ENCODE peak calls at places on chromosomes 2 and 18, in seven cellular contexts. Z is ovary, G is NB4, V is psoas muscle, J is tibial artery, M is AG10803, E is prostate gland. H is an unnamed sample.

GRCh38 chr2:46666044-46666662 is 186.8 kb downstream of the TMEM247 start:
- DNase-seq in M (peak), E (no peak), Z (peak), G (no peak), J (no peak), V (peak), H (no peak)

GRCh38 chr2:219614076-219614860 is 13.2 kb upstream of the SLC4A3 start:
- DNase-seq in J (no peak), V (no peak), M (no peak), G (no peak), Z (no peak), E (no peak), H (no peak)

GRCh38 chr2:43751476-43751875 is 22.4 kb upstream of the DYNC2LI1 start:
- DNase-seq in Z (no peak), V (no peak), M (no peak), G (no peak), J (no peak), E (no peak), H (no peak)

GRCh38 chr18:77271720-77272481 is 22.3 kb downstream of the GALR1 start:
- DNase-seq in M (peak), G (no peak), V (no peak), Z (no peak), E (no peak), J (no peak), H (no peak)

GRCh38 chr18:3660719-3661118 is 210.7 kb downstream of the TGIF1 start:
- DNase-seq in G (peak), J (no peak), M (no peak), V (no peak), Z (no peak), E (no peak), H (no peak)

GRCh38 chr18:36187826-36188721 is 777 bp downstream of the MOCOS start:
- DNase-seq in J (no peak), E (no peak), V (peak), Z (peak), G (no peak), M (peak), H (peak)

GRCh38 chr2:58562281-58562680 is 321.2 kb upstream of the FANCL start:
- DNase-seq in V (no peak), Z (no peak), G (no peak), E (no peak), M (peak), J (no peak), H (no peak)

GRCh38 chr2:95034221-95034620 is 8.7 kb downstream of the MAL start:
- DNase-seq in Z (no peak), E (no peak), V (no peak), M (no peak), J (no peak), G (no peak), H (no peak)

GRCh38 chr18:136433-136832 is 21.9 kb upstream of the USP14 start:
- DNase-seq in Z (no peak), E (no peak), V (no peak), J (no peak), G (no peak), M (no peak), H (no peak)

GRCh38 chr2:231752056-231752455 is 29.0 kb downstream of the PDE6D start:
- DNase-seq in M (no peak), G (no peak), J (no peak), V (no peak), E (no peak), Z (no peak), H (no peak)

GRCh38 chr2:182894174-182894573 is 27.7 kb upstream of the FRZB start:
- DNase-seq in V (no peak), M (peak), G (no peak), J (peak), Z (no peak), E (no peak), H (no peak)

GRCh38 chr2:186554850-186555785 is 34.7 kb upstream of the ITGAV start:
- DNase-seq in E (no peak), V (no peak), M (no peak), Z (no peak), J (no peak), G (peak), H (no peak)

GRCh38 chr2:201656102-201656501 is 12.8 kb upstream of the TMEM237 start:
- DNase-seq in G (no peak), E (no peak), J (no peak), M (no peak), V (no peak), Z (no peak), H (no peak)

GRCh38 chr18:51196811-51197660 is 445 bp downstream of the MEX3C start:
- DNase-seq in J (peak), Z (peak), V (no peak), M (peak), E (peak), G (peak), H (no peak)

GRCh38 chr18:3400567-3401296 is 49.2 kb upstream of the TGIF1 start:
- DNase-seq in M (no peak), E (no peak), G (peak), Z (no peak), V (no peak), J (no peak), H (no peak)

GRCh38 chr2:226190479-226191252 is 609.0 kb downstream of the IRS1 start:
- DNase-seq in V (no peak), M (no peak), Z (no peak), G (no peak), J (no peak), E (no peak), H (no peak)

GRCh38 chr2:45009928-45010705 is 865 bp upstream of the SIX2 start:
- DNase-seq in J (peak), V (peak), M (peak), E (peak), G (no peak), Z (no peak), H (no peak)

GRCh38 chr18:5543854-5544389 is at the start of gene EPB41L3:
- DNase-seq in M (peak), Z (peak), V (peak), J (peak), E (no peak), G (no peak), H (no peak)

GRCh38 chr2:1658394-1659151 is 85.7 kb downstream of the PXDN start:
- DNase-seq in Z (no peak), J (peak), E (no peak), M (no peak), V (no peak), G (no peak), H (no peak)

GRCh38 chr2:113784823-113785744 is 28.6 kb upstream of the SLC35F5 start:
- DNase-seq in J (no peak), Z (no peak), E (no peak), V (no peak), G (no peak), M (peak), H (no peak)

GRCh38 chr18:54127759-54128378 is 96.6 kb downstream of the MBD2 start:
- DNase-seq in Z (no peak), E (no peak), J (no peak), M (peak), V (no peak), G (peak), H (no peak)

GRCh38 chr18:9404565-9405060 is 70.0 kb downstream of the TWSG1 start:
- DNase-seq in G (no peak), Z (no peak), J (peak), M (no peak), E (no peak), V (no peak), H (no peak)

GRCh38 chr2:165621086-165621560 is 151.6 kb downstream of the CSRNP3 start:
- DNase-seq in Z (no peak), V (no peak), G (no peak), E (peak), M (peak), J (peak), H (no peak)

GRCh38 chr2:16257001-16257724 is 316.8 kb downstream of the MYCN start:
- DNase-seq in E (no peak), Z (no peak), G (no peak), V (no peak), M (no peak), J (no peak), H (no peak)

GRCh38 chr2:152396763-152397162 is 61.8 kb downstream of the FMNL2 start:
- DNase-seq in G (no peak), V (no peak), M (peak), E (no peak), J (no peak), Z (no peak), H (no peak)

GRCh38 chr2:37324786-37325624 is at the start of gene PRKD3:
- DNase-seq in G (peak), M (peak), J (peak), E (peak), Z (no peak), V (peak), H (no peak)

GRCh38 chr18:76412010-76412817 is 82.8 kb downstream of the ZNF516 start:
- DNase-seq in M (peak), E (no peak), Z (no peak), J (no peak), V (no peak), G (no peak), H (no peak)

GRCh38 chr2:130152816-130153595 is 8.1 kb upstream of the CCDC74B start:
- DNase-seq in J (no peak), E (no peak), G (no peak), V (no peak), M (no peak), Z (no peak), H (no peak)

GRCh38 chr2:64952896-64953482 is 36.2 kb upstream of the SLC1A4 start:
- DNase-seq in G (no peak), V (no peak), Z (no peak), J (no peak), M (peak), E (no peak), H (no peak)

GRCh38 chr2:20917724-20918572 is 95.0 kb upstream of the LDAH start:
- DNase-seq in M (peak), V (no peak), G (no peak), J (no peak), E (no peak), Z (no peak), H (no peak)

GRCh38 chr2:143852748-143853147 is 667.2 kb downstream of the ZEB2 start:
- DNase-seq in J (no peak), G (peak), M (no peak), Z (no peak), V (no peak), E (no peak), H (no peak)

GRCh38 chr18:58670561-58671121 is 624 bp upstream of the MALT1 start:
- DNase-seq in J (no peak), E (no peak), G (no peak), M (peak), V (no peak), Z (no peak), H (no peak)

GRCh38 chr2:176931588-176932563 is 280.7 kb upstream of the HNRNPA3 start:
- DNase-seq in J (no peak), G (peak), M (peak), Z (no peak), E (no peak), V (no peak), H (peak)

GRCh38 chr2:232568161-232568560 is 17.7 kb downstream of the EIF4E2 start:
- DNase-seq in E (no peak), M (peak), V (no peak), Z (no peak), J (no peak), G (peak), H (peak)

GRCh38 chr2:157488877-157489276 is 45.0 kb upstream of the CYTIP start:
- DNase-seq in J (no peak), E (no peak), G (no peak), M (no peak), Z (no peak), V (no peak), H (no peak)

GRCh38 chr18:76388891-76389423 is 106.1 kb downstream of the ZNF516 start:
- DNase-seq in V (no peak), J (no peak), G (no peak), E (no peak), Z (no peak), M (no peak), H (no peak)

GRCh38 chr2:9441556-9441955 is 18.1 kb downstream of the CPSF3 start:
- DNase-seq in V (no peak), Z (no peak), G (no peak), E (no peak), J (no peak), M (peak), H (no peak)

GRCh38 chr18:56052202-56052601 is 464.2 kb upstream of the TCF4 start:
- DNase-seq in Z (no peak), E (no peak), G (no peak), V (no peak), M (no peak), J (no peak), H (no peak)

GRCh38 chr18:59140287-59140885 is 702 bp downstream of the SEC11C start:
- DNase-seq in J (no peak), V (no peak), M (peak), G (no peak), E (peak), Z (no peak), H (no peak)

DNA sequence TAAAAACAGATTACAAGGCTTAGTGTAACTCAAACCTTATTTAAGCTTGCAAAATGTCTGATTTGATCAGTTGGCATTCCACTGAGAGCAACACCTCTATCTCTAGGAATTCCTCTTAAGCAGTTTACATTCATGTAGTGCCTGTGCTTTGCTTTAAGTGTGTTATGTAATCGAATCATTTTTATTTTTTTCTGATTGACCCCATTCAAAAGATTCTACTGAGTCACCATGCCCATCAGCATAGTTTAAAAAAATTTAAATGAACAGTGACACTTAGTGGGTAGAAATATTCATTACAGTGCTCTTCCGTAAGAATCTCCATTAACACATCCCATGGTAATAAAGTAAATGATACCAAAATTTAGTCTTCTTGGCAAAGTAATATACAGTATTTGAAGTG is 67.8 kb upstream of the SLC4A10 start:
- DNase-seq in G (no peak), M (no peak), E (no peak), V (no peak), J (no peak), Z (no peak), H (no peak)
- TF ChIP-seq CTCF in G (no peak), M (no peak), E (no peak), V (no peak), J (no peak), Z (no peak), H (no peak)

DNA sequence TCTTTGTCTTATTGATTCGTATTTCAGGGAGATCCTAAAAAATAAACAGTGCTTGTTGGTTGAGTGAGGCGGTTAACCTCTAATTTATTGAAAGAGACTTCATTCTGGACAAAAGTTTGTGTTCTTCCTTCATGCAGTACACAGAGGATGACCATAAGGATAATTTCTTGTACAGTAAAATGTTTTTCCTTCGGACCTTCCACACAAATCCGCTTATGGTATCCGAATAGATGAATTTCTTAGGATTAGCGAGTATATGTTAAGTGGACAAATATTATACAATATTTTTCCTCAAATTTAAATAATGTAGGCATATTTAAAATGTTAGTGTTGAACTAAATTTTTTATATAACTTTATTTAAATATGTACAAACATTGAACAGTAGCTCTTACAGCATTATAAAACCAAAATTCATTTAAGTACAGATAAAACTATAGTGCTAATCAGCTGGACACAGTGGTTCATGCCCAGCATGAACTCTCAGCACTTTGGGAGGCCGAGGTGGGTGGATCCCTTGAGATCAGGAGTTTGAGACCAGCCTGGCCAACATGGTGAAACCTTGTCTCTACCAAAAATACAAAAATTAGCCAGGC is 84.4 kb downstream of the LPIN1 start:
- DNase-seq in V (no peak), Z (no peak), J (no peak), M (no peak), G (no peak), E (no peak), H (no peak)
- H3K4me3 ChIP-seq in V (peak), Z (peak), J (peak), M (peak), G (peak), E (peak), H (peak)

GRCh38 chr18:11398625-11399024 is 210.8 kb upstream of the SLC35G4 start:
- DNase-seq in G (no peak), Z (no peak), V (no peak), M (no peak), E (no peak), J (no peak), H (no peak)
- TF ChIP-seq CTCF in G (no peak), Z (no peak), V (no peak), M (no peak), E (no peak), J (no peak), H (no peak)

GRCh38 chr18:79178044-79178632 is 108.9 kb downstream of the ATP9B start:
- DNase-seq in E (no peak), V (no peak), J (no peak), G (no peak), M (no peak), Z (no peak), H (no peak)

GRCh38 chr18:79186649-79187048 is 117.5 kb downstream of the ATP9B start:
- DNase-seq in V (no peak), G (no peak), J (no peak), M (no peak), Z (no peak), E (no peak), H (no peak)

DNA sequence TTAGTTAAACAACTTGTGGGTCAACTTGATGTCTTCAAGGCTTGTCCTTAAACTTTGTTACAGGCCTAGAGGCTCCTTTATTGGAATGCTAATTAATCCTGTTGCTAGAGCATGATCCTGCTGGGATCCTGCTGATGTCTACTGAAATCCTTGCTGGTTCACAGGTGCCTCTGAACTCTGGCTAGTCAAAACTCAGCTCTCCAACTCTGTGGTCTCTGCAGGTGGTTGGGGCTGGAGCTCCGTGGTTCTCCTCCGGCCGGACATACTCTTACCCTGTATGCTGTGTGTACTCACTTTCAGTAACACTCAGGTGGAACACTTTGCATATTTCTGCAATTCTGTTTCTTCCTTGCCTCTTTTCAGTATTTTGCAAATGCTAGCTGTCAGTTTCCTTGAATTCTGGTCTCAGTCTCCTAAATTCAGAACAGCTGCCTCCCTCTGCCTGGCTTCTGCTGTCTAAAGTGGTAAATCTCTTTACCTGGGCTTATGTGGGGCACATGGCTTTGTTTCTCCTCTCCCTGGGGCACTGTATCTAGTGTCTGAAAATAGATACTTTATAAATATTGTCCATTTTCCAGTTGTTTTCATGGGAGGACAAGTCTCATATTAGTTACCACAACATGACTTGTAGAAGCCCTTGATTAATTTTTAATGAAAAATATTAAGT is 113.0 kb downstream of the ATP9B start:
- DNase-seq in J (no peak), Z (no peak), E (no peak), V (no peak), M (no peak), G (no peak), H (no peak)
- H3K4me3 ChIP-seq in J (no peak), Z (no peak), E (no peak), V (no peak), M (no peak), G (no peak), H (no peak)

DNA sequence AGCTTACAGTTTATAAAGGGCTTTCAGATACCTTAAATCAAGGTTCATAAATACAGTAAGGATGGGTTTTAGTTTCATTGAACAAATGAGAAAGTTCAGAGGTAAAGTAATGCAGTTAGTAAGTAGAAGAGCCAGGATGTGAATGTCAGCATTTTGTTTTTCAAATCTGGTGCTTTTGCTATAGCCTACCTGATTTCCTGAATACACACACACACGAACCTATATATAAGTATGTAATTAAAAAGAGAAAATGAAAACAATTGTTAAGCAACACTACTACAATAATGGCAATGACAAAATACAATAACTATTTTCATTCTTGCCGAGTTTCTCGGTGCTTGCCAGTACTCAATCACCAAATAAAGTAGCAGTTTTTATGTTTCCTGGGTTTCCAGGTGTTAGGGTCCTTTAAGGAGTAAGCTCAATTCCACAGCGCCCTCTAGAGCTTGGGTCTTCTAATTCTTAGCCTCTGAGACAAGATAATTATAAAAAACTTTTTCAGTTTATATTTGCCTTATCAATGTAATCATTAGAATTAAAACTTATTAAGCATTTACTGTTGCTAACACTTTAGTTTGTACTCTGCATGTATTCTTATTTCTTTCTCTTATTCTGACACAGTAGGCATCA is 512.9 kb upstream of the ACVR2A start:
- DNase-seq in J (no peak), G (peak), Z (no peak), E (no peak), V (no peak), M (peak), H (no peak)
- TF ChIP-seq CTCF in J (no peak), G (peak), Z (no peak), E (peak), V (peak), M (peak), H (no peak)

H was measured in AG09309.